ENCODE peak calls at places on chromosomes 2 and 18, in four cellular contexts. D is mucosa of descending colon, T is AG10803, Q is NCI-H226. P is an unnamed sample.

GRCh38 chr2:212730994-212731393 is 192.4 kb upstream of the ERBB4 start:
- DNase-seq in D (no peak), T (no peak), Q (no peak), P (no peak)

GRCh38 chr2:63553049-63553448 is 35.2 kb downstream of the WDPCP start:
- DNase-seq in D (no peak), T (peak; percentile 24), Q (peak; percentile 56), P (no peak)

GRCh38 chr2:132038179-132038882 is 123.4 kb downstream of the ANKRD30BL start:
- DNase-seq in D (no peak), T (no peak), Q (no peak), P (no peak)

GRCh38 chr18:58262581-58262980 is 218.6 kb downstream of the NEDD4L start:
- DNase-seq in D (no peak), T (no peak), Q (no peak), P (no peak)

GRCh38 chr2:238793351-238793750 is 54.5 kb upstream of the TWIST2 start:
- DNase-seq in D (no peak), T (no peak), Q (no peak), P (no peak)

GRCh38 chr2:221133941-221134340 is 438.2 kb downstream of the EPHA4 start:
- DNase-seq in D (no peak), T (peak; percentile 41), Q (no peak), P (no peak)

GRCh38 chr2:231923951-231924888 is 2.0 kb downstream of the NPPC start:
- DNase-seq in D (no peak), T (no peak), Q (no peak), P (no peak)

GRCh38 chr2:112880696-112881095 is 30.3 kb upstream of the IL37 start:
- DNase-seq in D (no peak), T (peak; percentile 3), Q (no peak), P (no peak)

GRCh38 chr2:158735822-158736580 is 59.1 kb upstream of the DAPL1 start:
- DNase-seq in D (no peak), T (no peak), Q (no peak), P (no peak)